ENCODE peak calls at places on chromosomes 16 and 17, in five cellular contexts. One of them, this sample, is unnamed.

GRCh38 chr17:37699285-37699973 is 45.4 kb downstream of the HNF1B start:
- DNase-seq in RCC 7860: no peak
- DNase-seq in NCI-H2029 treated with DMSO at 0.1 percent for 48 hours: no peak
- DNase-seq in stimulated activated CD4-positive, alpha-beta T cell treated with anti-CD3 and anti-CD28 coated beads, Interleukin-2, amount 100 ng/mL, for 48 hours: no peak
- DNase-seq in H4: no peak
- DNase-seq in this sample: no peak

GRCh38 chr17:35519442-35519841 is 18.0 kb downstream of the SLFN12L start:
- DNase-seq in RCC 7860: no peak
- DNase-seq in NCI-H2029 treated with DMSO at 0.1 percent for 48 hours: peak
- DNase-seq in stimulated activated CD4-positive, alpha-beta T cell treated with anti-CD3 and anti-CD28 coated beads, Interleukin-2, amount 100 ng/mL, for 48 hours: no peak
- DNase-seq in H4: no peak
- DNase-seq in this sample: no peak

GRCh38 chr17:77632619-77633018 is 325.9 kb upstream of the TNRC6C start:
- DNase-seq in RCC 7860: no peak
- DNase-seq in NCI-H2029 treated with DMSO at 0.1 percent for 48 hours: no peak
- DNase-seq in stimulated activated CD4-positive, alpha-beta T cell treated with anti-CD3 and anti-CD28 coated beads, Interleukin-2, amount 100 ng/mL, for 48 hours: no peak
- DNase-seq in H4: no peak
- DNase-seq in this sample: no peak

GRCh38 chr17:17696075-17696474 is 14.8 kb downstream of the RAI1 start:
- DNase-seq in RCC 7860: no peak
- DNase-seq in NCI-H2029 treated with DMSO at 0.1 percent for 48 hours: no peak
- DNase-seq in stimulated activated CD4-positive, alpha-beta T cell treated with anti-CD3 and anti-CD28 coated beads, Interleukin-2, amount 100 ng/mL, for 48 hours: no peak
- DNase-seq in H4: no peak
- DNase-seq in this sample: no peak

GRCh38 chr17:62718420-62718819 is 89.7 kb downstream of the MARCHF10 start:
- DNase-seq in RCC 7860: peak
- DNase-seq in NCI-H2029 treated with DMSO at 0.1 percent for 48 hours: no peak
- DNase-seq in stimulated activated CD4-positive, alpha-beta T cell treated with anti-CD3 and anti-CD28 coated beads, Interleukin-2, amount 100 ng/mL, for 48 hours: no peak
- DNase-seq in H4: peak
- DNase-seq in this sample: peak

GRCh38 chr16:11868412-11868980 is 17.2 kb upstream of the RSL1D1 start:
- DNase-seq in RCC 7860: no peak
- DNase-seq in NCI-H2029 treated with DMSO at 0.1 percent for 48 hours: no peak
- DNase-seq in stimulated activated CD4-positive, alpha-beta T cell treated with anti-CD3 and anti-CD28 coated beads, Interleukin-2, amount 100 ng/mL, for 48 hours: no peak
- DNase-seq in H4: no peak
- DNase-seq in this sample: no peak

GRCh38 chr17:3983945-3984484 is 19.8 kb upstream of the ATP2A3 start:
- DNase-seq in RCC 7860: no peak
- DNase-seq in NCI-H2029 treated with DMSO at 0.1 percent for 48 hours: no peak
- DNase-seq in stimulated activated CD4-positive, alpha-beta T cell treated with anti-CD3 and anti-CD28 coated beads, Interleukin-2, amount 100 ng/mL, for 48 hours: no peak
- DNase-seq in H4: peak
- DNase-seq in this sample: no peak

GRCh38 chr16:56744996-56745640 is 15.2 kb downstream of the NUP93 start:
- DNase-seq in RCC 7860: no peak
- DNase-seq in NCI-H2029 treated with DMSO at 0.1 percent for 48 hours: no peak
- DNase-seq in stimulated activated CD4-positive, alpha-beta T cell treated with anti-CD3 and anti-CD28 coated beads, Interleukin-2, amount 100 ng/mL, for 48 hours: no peak
- DNase-seq in H4: no peak
- DNase-seq in this sample: no peak

GRCh38 chr17:57911834-57912673 is 43.2 kb downstream of the CUEDC1 start:
- DNase-seq in RCC 7860: no peak
- DNase-seq in NCI-H2029 treated with DMSO at 0.1 percent for 48 hours: peak
- DNase-seq in stimulated activated CD4-positive, alpha-beta T cell treated with anti-CD3 and anti-CD28 coated beads, Interleukin-2, amount 100 ng/mL, for 48 hours: no peak
- DNase-seq in H4: peak
- DNase-seq in this sample: no peak

GRCh38 chr17:13750783-13751484 is 149.2 kb upstream of the HS3ST3A1 start:
- DNase-seq in RCC 7860: no peak
- DNase-seq in NCI-H2029 treated with DMSO at 0.1 percent for 48 hours: no peak
- DNase-seq in stimulated activated CD4-positive, alpha-beta T cell treated with anti-CD3 and anti-CD28 coated beads, Interleukin-2, amount 100 ng/mL, for 48 hours: no peak
- DNase-seq in H4: no peak
- DNase-seq in this sample: no peak

GRCh38 chr16:55274391-55274790 is 49.6 kb upstream of the IRX6 start:
- DNase-seq in RCC 7860: no peak
- DNase-seq in NCI-H2029 treated with DMSO at 0.1 percent for 48 hours: no peak
- DNase-seq in stimulated activated CD4-positive, alpha-beta T cell treated with anti-CD3 and anti-CD28 coated beads, Interleukin-2, amount 100 ng/mL, for 48 hours: no peak
- DNase-seq in H4: no peak
- DNase-seq in this sample: no peak

GRCh38 chr17:64377769-64378282 is 12.8 kb downstream of the PECAM1 start:
- DNase-seq in RCC 7860: no peak
- DNase-seq in NCI-H2029 treated with DMSO at 0.1 percent for 48 hours: no peak
- DNase-seq in stimulated activated CD4-positive, alpha-beta T cell treated with anti-CD3 and anti-CD28 coated beads, Interleukin-2, amount 100 ng/mL, for 48 hours: no peak
- DNase-seq in H4: peak
- DNase-seq in this sample: no peak

GRCh38 chr17:77503916-77504651 is 363.3 kb downstream of the SEC14L1 start:
- DNase-seq in RCC 7860: no peak
- DNase-seq in NCI-H2029 treated with DMSO at 0.1 percent for 48 hours: no peak
- DNase-seq in stimulated activated CD4-positive, alpha-beta T cell treated with anti-CD3 and anti-CD28 coated beads, Interleukin-2, amount 100 ng/mL, for 48 hours: no peak
- DNase-seq in H4: no peak
- DNase-seq in this sample: no peak

GRCh38 chr16:56192644-56192960 is 1.3 kb downstream of the GNAO1 start:
- DNase-seq in RCC 7860: no peak
- DNase-seq in NCI-H2029 treated with DMSO at 0.1 percent for 48 hours: no peak
- DNase-seq in stimulated activated CD4-positive, alpha-beta T cell treated with anti-CD3 and anti-CD28 coated beads, Interleukin-2, amount 100 ng/mL, for 48 hours: no peak
- DNase-seq in H4: no peak
- DNase-seq in this sample: no peak

GRCh38 chr16:83615131-83615530 is 192.6 kb upstream of the HSBP1 start:
- DNase-seq in RCC 7860: no peak
- DNase-seq in NCI-H2029 treated with DMSO at 0.1 percent for 48 hours: no peak
- DNase-seq in stimulated activated CD4-positive, alpha-beta T cell treated with anti-CD3 and anti-CD28 coated beads, Interleukin-2, amount 100 ng/mL, for 48 hours: no peak
- DNase-seq in H4: no peak
- DNase-seq in this sample: no peak